ENCODE peak calls at places on chromosomes 11 and 22, in six cellular contexts. W is cardiac muscle cell, S is AG04450, Z is tibial nerve, V is astrocyte of the spinal cord, C is brain microvascular endothelial cell. I is an unnamed sample.

GRCh38 chr11:93169950-93170561 is 27.7 kb downstream of the SLC36A4 start:
- DNase-seq in V (peak; percentile 47), Z (no peak), S (peak; percentile 13), C (peak; percentile 12), W (peak; percentile 43), I (no peak)

GRCh38 chr22:35708917-35709316 is 8.8 kb upstream of the APOL5 start:
- DNase-seq in V (no peak), W (no peak), Z (no peak), C (peak; percentile 53), S (no peak), I (no peak)

GRCh38 chr11:120139316-120140069 is 1.6 kb upstream of the TRIM29 start:
- DNase-seq in Z (peak; percentile 2), V (no peak), C (no peak), S (no peak), W (no peak), I (no peak)

GRCh38 chr11:65448074-65448417 is 25.4 kb downstream of the NEAT1 start:
- DNase-seq in Z (no peak), S (no peak), C (no peak), W (peak; percentile 55), V (peak; percentile 62), I (no peak)

GRCh38 chr11:71444811-71445210 is 3.4 kb downstream of the DHCR7 start:
- DNase-seq in Z (no peak), C (no peak), S (no peak), W (no peak), V (no peak), I (no peak)

GRCh38 chr11:74195828-74196227 is 24.7 kb downstream of the PPME1 start:
- DNase-seq in Z (no peak), W (no peak), C (no peak), V (peak; percentile 6), S (no peak), I (no peak)

GRCh38 chr11:2725367-2726300 is 25.8 kb upstream of the KCNQ1OT1 start:
- DNase-seq in Z (peak; percentile 73), S (peak; percentile 16), W (peak; percentile 95), V (peak; percentile 5), C (peak; percentile 21), I (peak; percentile 66)

GRCh38 chr22:36002861-36003260 is 25.8 kb downstream of the RBFOX2 start:
- DNase-seq in C (no peak), V (no peak), W (no peak), S (no peak), Z (no peak), I (no peak)

GRCh38 chr22:48340727-48341709 is 1486.7 kb downstream of the BRD1 start:
- DNase-seq in W (no peak), S (no peak), C (no peak), Z (no peak), V (no peak), I (no peak)

GRCh38 chr11:12411806-12412727 is 34.7 kb downstream of the PARVA start:
- DNase-seq in S (peak; percentile 85), C (peak; percentile 85), Z (peak; percentile 71), V (peak; percentile 90), W (peak; percentile 91), I (no peak)

GRCh38 chr11:126338346-126339055 is 17.0 kb upstream of the ST3GAL4 start:
- DNase-seq in V (no peak), Z (no peak), S (no peak), W (no peak), C (no peak), I (no peak)

GRCh38 chr11:66904055-66904454 is 47.2 kb downstream of the LRFN4 start:
- DNase-seq in Z (no peak), C (peak; percentile 28), S (no peak), W (no peak), V (no peak), I (no peak)

GRCh38 chr11:69730500-69730899 is 26.7 kb upstream of the FGF19 start:
- DNase-seq in S (no peak), C (no peak), W (no peak), Z (no peak), V (no peak), I (no peak)

GRCh38 chr11:81658722-81659121 is 1074.9 kb downstream of the FAM181B start:
- DNase-seq in W (peak; percentile 17), S (no peak), Z (no peak), V (peak; percentile 29), C (peak; percentile 21), I (no peak)

GRCh38 chr22:19287076-19287724 is 4.3 kb downstream of the CLTCL1 start:
- DNase-seq in W (peak; percentile 21), S (peak; percentile 30), Z (no peak), V (peak; percentile 73), C (peak; percentile 21), I (no peak)

GRCh38 chr11:77542296-77542695 is 47.5 kb upstream of the AQP11 start:
- DNase-seq in V (peak; percentile 37), S (no peak), C (peak; percentile 45), Z (no peak), W (peak; percentile 24), I (no peak)

GRCh38 chr11:27552356-27552755 is 45.8 kb upstream of the LIN7C start:
- DNase-seq in S (no peak), V (no peak), C (no peak), W (no peak), Z (no peak), I (no peak)

GRCh38 chr11:113104390-113105251 is 143.4 kb downstream of the NCAM1 start:
- DNase-seq in V (no peak), S (no peak), W (no peak), Z (no peak), C (no peak), I (no peak)

GRCh38 chr11:59545179-59546020 is 34.1 kb downstream of the OR4D9 start:
- DNase-seq in V (peak; percentile 69), S (no peak), C (peak; percentile 92), Z (no peak), W (peak; percentile 91), I (no peak)

GRCh38 chr11:122137081-122137793 is 21.2 kb upstream of the BLID start:
- DNase-seq in C (peak; percentile 67), W (peak; percentile 92), S (peak; percentile 76), V (peak; percentile 91), Z (no peak), I (no peak)

GRCh38 chr11:114165326-114166230 is 106.1 kb downstream of the ZBTB16 start:
- DNase-seq in Z (no peak), C (no peak), V (no peak), W (no peak), S (no peak), I (no peak)

GRCh38 chr11:114162719-114163123 is 103.2 kb downstream of the ZBTB16 start:
- DNase-seq in S (peak; percentile 88), C (peak; percentile 96), Z (peak; percentile 97), V (peak; percentile 100), W (peak; percentile 100), I (peak; percentile 99)

GRCh38 chr11:114163830-114164401 is 104.4 kb downstream of the ZBTB16 start:
- DNase-seq in C (no peak), W (peak; percentile 70), S (no peak), V (peak; percentile 52), Z (peak; percentile 74), I (peak; percentile 85)

GRCh38 chr11:114163231-114163631 is 103.7 kb downstream of the ZBTB16 start:
- DNase-seq in C (peak; percentile 44), V (no peak), S (no peak), W (peak; percentile 94), Z (peak; percentile 73), I (no peak)

DNA sequence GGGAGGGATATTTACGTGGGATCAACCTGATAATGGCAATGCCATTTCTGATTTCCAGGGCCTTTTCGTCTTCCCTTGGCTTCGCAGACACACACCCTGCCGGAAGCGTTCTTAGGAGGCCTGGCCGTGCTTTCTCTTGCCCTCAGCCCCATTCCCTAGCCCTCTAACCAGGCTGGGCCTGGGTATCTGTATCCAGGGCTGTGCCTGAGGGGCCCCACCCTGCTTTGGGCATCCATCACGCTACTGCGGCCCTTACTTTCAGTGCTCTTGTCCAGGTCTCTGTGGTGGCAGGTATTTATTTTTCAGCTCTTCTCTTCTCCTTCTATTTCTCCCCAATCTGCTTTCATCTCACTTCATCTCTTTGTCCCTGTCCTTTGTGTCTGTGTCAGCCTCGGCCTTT is 105.0 kb downstream of the ZBTB16 start:
- DNase-seq in W (no peak), V (no peak), S (no peak), Z (no peak), C (no peak), I (no peak)
- H3K4me3 ChIP-seq in W (no peak overlapping the region), V (no peak overlapping the region), S (no peak overlapping the region), Z (no peak overlapping the region), C (no peak overlapping the region), I (no peak overlapping the region)

DNA sequence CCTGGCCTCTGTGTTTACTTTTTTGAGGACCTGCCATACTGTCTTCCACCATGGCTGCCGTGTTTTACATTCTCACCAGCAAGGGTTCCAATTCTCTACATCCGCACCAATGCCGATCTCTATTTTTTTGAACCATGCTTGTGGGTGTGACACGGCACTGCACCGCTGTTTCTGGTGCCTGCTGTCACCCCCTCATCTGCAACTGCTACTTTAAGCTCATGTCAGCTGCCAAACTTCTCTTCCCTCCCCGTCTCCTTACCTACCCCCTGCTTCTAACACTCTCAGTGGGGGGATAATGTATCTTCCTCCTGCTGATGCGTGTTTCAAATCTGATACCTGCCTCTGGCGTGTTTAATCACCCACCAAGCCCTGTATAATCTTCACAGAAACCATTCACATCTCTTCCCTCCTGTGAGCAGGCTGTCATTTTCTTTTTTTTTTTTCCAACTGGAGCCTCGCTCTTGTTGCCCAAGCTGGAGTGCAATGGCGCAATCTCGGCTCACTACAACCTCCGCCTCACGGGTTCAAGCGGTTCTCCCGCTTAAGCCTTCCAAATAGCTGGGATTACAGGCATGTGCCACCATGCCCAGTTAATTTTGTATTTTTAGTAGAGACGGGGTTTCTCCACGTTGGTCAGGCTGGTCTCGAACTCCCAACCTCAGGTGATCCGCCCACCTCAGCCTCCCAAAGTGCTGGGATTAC is 2.8 kb downstream of the SLC25A18 start:
- DNase-seq in S (no peak), Z (no peak), V (no peak), W (no peak), C (no peak), I (no peak)
- TF ChIP-seq CTCF in S (no peak), Z (no peak), V (no peak), W (no peak), C (no peak), I (no peak)

GRCh38 chr11:9606799-9607510 is 33.5 kb downstream of the WEE1 start:
- DNase-seq in Z (no peak), C (no peak), V (no peak), W (no peak), S (no peak), I (no peak)
- H3K4me3 ChIP-seq in Z (no peak overlapping the region), C (no peak overlapping the region), V (no peak overlapping the region), W (no peak overlapping the region), S (no peak overlapping the region), I (no peak overlapping the region)

GRCh38 chr22:17496843-17497242 is 66.5 kb upstream of the SLC25A18 start:
- DNase-seq in S (no peak), C (no peak), V (no peak), W (no peak), Z (no peak), I (no peak)

DNA sequence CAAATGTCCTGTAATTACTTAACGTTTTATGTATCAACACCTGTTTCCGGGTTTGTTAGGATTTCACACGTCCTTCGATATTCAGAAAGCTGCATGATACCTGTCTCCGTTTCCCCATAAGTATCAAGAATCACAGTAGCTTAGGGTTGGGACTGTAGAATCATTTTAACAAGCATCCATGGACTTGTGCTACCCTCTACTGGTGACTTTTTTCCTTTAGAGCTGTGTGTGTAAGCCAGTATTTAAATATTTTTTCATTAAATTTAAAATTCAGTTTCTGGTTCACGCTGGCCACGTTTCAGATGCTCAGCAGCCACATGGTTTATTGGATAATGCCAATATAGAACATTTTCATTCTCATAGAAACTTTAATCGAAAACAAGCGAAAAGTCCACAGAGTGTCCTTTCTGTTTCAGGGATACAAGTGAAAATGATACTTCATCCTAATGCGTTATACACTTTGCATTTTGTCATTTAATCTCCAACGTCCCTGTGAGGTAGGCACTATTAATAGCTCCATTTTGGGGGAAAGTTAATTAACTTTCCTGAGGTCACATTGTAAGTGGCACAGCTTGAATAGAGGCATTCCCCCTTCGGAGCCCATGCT is 61.5 kb upstream of the SLC25A18 start:
- DNase-seq in W (peak; percentile 85), Z (peak; percentile 63), V (peak; percentile 73), C (peak; percentile 63), S (peak; percentile 27), I (no peak)
- TF ChIP-seq CTCF in W (peak; percentile 63), Z (peak; percentile 54), V (peak; percentile 56), C (peak; percentile 56), S (peak; percentile 69), I (peak; percentile 76)

I was measured in right atrium auricular region.